ENCODE peak calls at places on chromosomes 12 and 14, in ten cellular contexts. One of them, this sample, is unnamed.

GRCh38 chr12:117850048-117850447 is 118.7 kb downstream of the KSR2 start:
- DNase-seq in fibroblast of lung: peak
- DNase-seq in neuronal stem cell: peak
- DNase-seq in IMR-90: peak
- DNase-seq in neural progenitor cell: peak
- DNase-seq in A549: peak
- DNase-seq in hepatocyte: peak
- DNase-seq in K562: peak
- DNase-seq in astrocyte: peak
- DNase-seq in GM23248: peak
- DNase-seq in this sample: peak

GRCh38 chr12:13562915-13563742 is 366.6 kb downstream of the EMP1 start:
- DNase-seq in A549: no peak
- DNase-seq in neuronal stem cell: no peak
- DNase-seq in hepatocyte: no peak
- DNase-seq in fibroblast of lung: no peak
- DNase-seq in neural progenitor cell: no peak
- DNase-seq in astrocyte: no peak
- DNase-seq in IMR-90: no peak
- DNase-seq in K562: no peak
- DNase-seq in GM23248: no peak
- DNase-seq in this sample: no peak

GRCh38 chr14:100446572-100446971 is 123.4 kb downstream of the SLC25A47 start:
- DNase-seq in hepatocyte: no peak
- DNase-seq in GM23248: no peak
- DNase-seq in A549: no peak
- DNase-seq in neuronal stem cell: no peak
- DNase-seq in K562: peak
- DNase-seq in neural progenitor cell: peak
- DNase-seq in astrocyte: peak
- DNase-seq in IMR-90: no peak
- DNase-seq in fibroblast of lung: no peak
- DNase-seq in this sample: no peak

GRCh38 chr14:58738189-58738836 is 100.6 kb downstream of the DACT1 start:
- DNase-seq in hepatocyte: no peak
- DNase-seq in neural progenitor cell: no peak
- DNase-seq in fibroblast of lung: peak
- DNase-seq in A549: no peak
- DNase-seq in astrocyte: peak
- DNase-seq in K562: no peak
- DNase-seq in IMR-90: peak
- DNase-seq in neuronal stem cell: no peak
- DNase-seq in GM23248: peak
- DNase-seq in this sample: no peak

GRCh38 chr14:65211341-65211987 is 109.1 kb upstream of the MAX start:
- DNase-seq in GM23248: peak
- DNase-seq in neural progenitor cell: no peak
- DNase-seq in astrocyte: peak
- DNase-seq in hepatocyte: peak
- DNase-seq in A549: no peak
- DNase-seq in fibroblast of lung: peak
- DNase-seq in neuronal stem cell: no peak
- DNase-seq in K562: no peak
- DNase-seq in IMR-90: peak
- DNase-seq in this sample: no peak

GRCh38 chr14:78202976-78203375 is 32.8 kb downstream of the NRXN3 start:
- DNase-seq in IMR-90: no peak
- DNase-seq in astrocyte: no peak
- DNase-seq in fibroblast of lung: no peak
- DNase-seq in K562: no peak
- DNase-seq in A549: no peak
- DNase-seq in neuronal stem cell: no peak
- DNase-seq in hepatocyte: no peak
- DNase-seq in neural progenitor cell: no peak
- DNase-seq in GM23248: no peak
- DNase-seq in this sample: peak

GRCh38 chr14:68789798-68790655 is 2.8 kb downstream of the ZFP36L1 start:
- DNase-seq in IMR-90: no peak
- DNase-seq in astrocyte: no peak
- DNase-seq in neuronal stem cell: no peak
- DNase-seq in K562: no peak
- DNase-seq in A549: no peak
- DNase-seq in GM23248: peak
- DNase-seq in fibroblast of lung: no peak
- DNase-seq in neural progenitor cell: peak
- DNase-seq in hepatocyte: peak
- DNase-seq in this sample: no peak

GRCh38 chr14:30211326-30211725 is 283.7 kb upstream of the PRKD1 start:
- DNase-seq in hepatocyte: no peak
- DNase-seq in K562: no peak
- DNase-seq in IMR-90: peak
- DNase-seq in neuronal stem cell: no peak
- DNase-seq in GM23248: peak
- DNase-seq in fibroblast of lung: peak
- DNase-seq in A549: no peak
- DNase-seq in astrocyte: peak
- DNase-seq in neural progenitor cell: no peak
- DNase-seq in this sample: no peak

GRCh38 chr12:56236985-56237384 is 7.1 kb downstream of the SLC39A5 start:
- DNase-seq in GM23248: no peak
- DNase-seq in A549: no peak
- DNase-seq in neural progenitor cell: no peak
- DNase-seq in astrocyte: no peak
- DNase-seq in IMR-90: no peak
- DNase-seq in K562: no peak
- DNase-seq in hepatocyte: no peak
- DNase-seq in neuronal stem cell: no peak
- DNase-seq in fibroblast of lung: no peak
- DNase-seq in this sample: no peak

GRCh38 chr12:65682145-65682544 is 142.1 kb upstream of the HMGA2 start:
- DNase-seq in K562: no peak
- DNase-seq in hepatocyte: no peak
- DNase-seq in astrocyte: no peak
- DNase-seq in IMR-90: no peak
- DNase-seq in GM23248: no peak
- DNase-seq in fibroblast of lung: no peak
- DNase-seq in neural progenitor cell: no peak
- DNase-seq in neuronal stem cell: no peak
- DNase-seq in A549: no peak
- DNase-seq in this sample: no peak

DNA sequence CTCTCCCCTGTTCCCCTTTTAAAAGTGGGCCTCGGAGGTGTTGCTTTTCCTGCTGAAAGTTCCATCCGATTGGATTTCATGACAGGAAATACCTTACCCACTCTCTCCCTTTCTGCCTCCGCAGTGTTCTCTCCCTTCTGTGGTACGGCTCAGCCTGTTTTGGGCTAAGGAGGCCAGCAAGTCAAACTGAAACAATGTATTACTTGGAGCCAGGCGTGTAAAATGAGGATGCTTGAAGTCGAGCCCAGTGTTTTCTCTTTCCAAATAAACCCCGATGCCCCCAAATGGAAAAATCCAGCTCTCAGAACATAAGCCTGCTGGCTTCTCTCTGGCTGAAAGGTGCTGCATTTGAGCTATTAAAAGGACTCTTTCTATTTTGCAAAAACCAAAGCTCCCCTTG is 124.7 kb downstream of the ZNF664 start:
- DNase-seq in GM23248: peak
- DNase-seq in A549: no peak
- DNase-seq in neural progenitor cell: no peak
- DNase-seq in astrocyte: no peak
- DNase-seq in K562: no peak
- DNase-seq in neuronal stem cell: no peak
- DNase-seq in fibroblast of lung: peak
- DNase-seq in hepatocyte: peak
- DNase-seq in IMR-90: no peak
- DNase-seq in this sample: no peak
- H3K4me2 ChIP-seq in GM23248: no peak
- H3K4me2 ChIP-seq in A549: no peak
- H3K4me2 ChIP-seq in neural progenitor cell: no peak
- H3K4me2 ChIP-seq in astrocyte: no peak
- H3K4me2 ChIP-seq in K562: no peak
- H3K4me2 ChIP-seq in neuronal stem cell: no peak
- H3K4me2 ChIP-seq in fibroblast of lung: no peak
- H3K4me2 ChIP-seq in hepatocyte: no peak
- H3K4me2 ChIP-seq in IMR-90: peak
- H3K4me2 ChIP-seq in this sample: no peak

GRCh38 chr14:41783403-41783802 is 176.7 kb downstream of the LRFN5 start:
- DNase-seq in K562: no peak
- DNase-seq in GM23248: no peak
- DNase-seq in fibroblast of lung: no peak
- DNase-seq in A549: no peak
- DNase-seq in IMR-90: no peak
- DNase-seq in neural progenitor cell: no peak
- DNase-seq in neuronal stem cell: no peak
- DNase-seq in astrocyte: no peak
- DNase-seq in hepatocyte: no peak
- DNase-seq in this sample: no peak

GRCh38 chr14:41782488-41782887 is 175.8 kb downstream of the LRFN5 start:
- DNase-seq in IMR-90: no peak
- DNase-seq in K562: no peak
- DNase-seq in A549: no peak
- DNase-seq in astrocyte: no peak
- DNase-seq in hepatocyte: no peak
- DNase-seq in fibroblast of lung: no peak
- DNase-seq in neuronal stem cell: no peak
- DNase-seq in neural progenitor cell: no peak
- DNase-seq in GM23248: no peak
- DNase-seq in this sample: no peak

DNA sequence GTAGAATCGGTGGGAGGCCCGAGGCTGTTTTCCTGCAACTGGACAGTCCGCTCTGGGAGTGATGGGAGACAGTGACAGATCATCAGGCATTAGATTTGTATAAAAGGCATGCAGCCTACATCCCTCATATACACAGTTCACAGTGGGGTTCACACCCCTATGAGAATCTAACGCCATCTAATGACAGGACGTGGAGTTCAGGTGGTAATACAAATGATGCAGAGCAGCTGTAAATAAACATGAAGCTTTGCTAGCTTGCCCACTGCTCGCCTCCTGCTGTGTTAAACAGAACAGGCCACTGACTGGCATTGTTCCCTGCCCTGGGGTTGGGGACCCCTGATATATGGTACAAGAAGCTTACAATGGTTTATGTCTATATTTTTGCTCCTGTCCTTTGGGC is 179.0 kb downstream of the LRFN5 start:
- DNase-seq in neuronal stem cell: peak
- DNase-seq in GM23248: no peak
- DNase-seq in IMR-90: no peak
- DNase-seq in fibroblast of lung: no peak
- DNase-seq in K562: no peak
- DNase-seq in hepatocyte: no peak
- DNase-seq in A549: no peak
- DNase-seq in neural progenitor cell: peak
- DNase-seq in astrocyte: no peak
- DNase-seq in this sample: no peak
- H3K4me2 ChIP-seq in neuronal stem cell: no peak
- H3K4me2 ChIP-seq in GM23248: no peak
- H3K4me2 ChIP-seq in IMR-90: no peak
- H3K4me2 ChIP-seq in fibroblast of lung: no peak
- H3K4me2 ChIP-seq in K562: no peak
- H3K4me2 ChIP-seq in hepatocyte: no peak
- H3K4me2 ChIP-seq in A549: no peak
- H3K4me2 ChIP-seq in neural progenitor cell: no peak
- H3K4me2 ChIP-seq in astrocyte: no peak
- H3K4me2 ChIP-seq in this sample: no peak

DNA sequence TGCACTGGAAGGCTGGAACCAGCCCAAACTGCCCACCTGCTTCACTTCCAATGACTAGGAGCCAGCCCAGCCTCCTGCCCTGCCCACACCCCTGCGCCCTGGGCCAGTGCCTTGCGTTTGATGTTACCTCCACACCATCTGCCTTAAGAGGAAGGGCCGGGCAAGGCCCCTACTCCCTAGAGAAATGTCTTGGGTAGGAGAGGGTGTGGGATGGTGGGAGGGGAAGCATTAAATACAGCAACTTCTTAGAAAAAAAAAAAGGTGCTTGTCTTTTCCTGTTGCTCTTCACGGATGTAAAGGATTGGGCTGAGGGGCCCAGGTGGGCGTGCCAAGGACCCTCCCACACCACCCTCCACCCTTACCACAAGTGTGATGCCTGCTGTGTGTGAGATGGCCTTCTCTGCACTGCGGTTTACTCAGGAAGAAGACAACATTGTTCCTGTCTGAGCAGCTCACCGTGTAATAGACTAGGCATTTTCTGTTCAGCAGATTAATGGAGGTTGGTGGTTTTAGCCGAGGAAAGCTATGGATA is 99.9 kb downstream of the NINJ2 start:
- DNase-seq in neural progenitor cell: no peak
- DNase-seq in fibroblast of lung: peak
- DNase-seq in IMR-90: no peak
- DNase-seq in K562: no peak
- DNase-seq in hepatocyte: no peak
- DNase-seq in neuronal stem cell: no peak
- DNase-seq in GM23248: no peak
- DNase-seq in astrocyte: peak
- DNase-seq in A549: no peak
- DNase-seq in this sample: no peak
- H3K4me2 ChIP-seq in neural progenitor cell: no peak
- H3K4me2 ChIP-seq in fibroblast of lung: no peak
- H3K4me2 ChIP-seq in IMR-90: no peak
- H3K4me2 ChIP-seq in K562: no peak
- H3K4me2 ChIP-seq in hepatocyte: no peak
- H3K4me2 ChIP-seq in neuronal stem cell: no peak
- H3K4me2 ChIP-seq in GM23248: no peak
- H3K4me2 ChIP-seq in astrocyte: peak
- H3K4me2 ChIP-seq in A549: no peak
- H3K4me2 ChIP-seq in this sample: no peak

GRCh38 chr12:31246470-31246850 is 79.5 kb downstream of the SINHCAF start:
- DNase-seq in K562: no peak
- DNase-seq in fibroblast of lung: peak
- DNase-seq in neuronal stem cell: no peak
- DNase-seq in GM23248: peak
- DNase-seq in neural progenitor cell: no peak
- DNase-seq in hepatocyte: no peak
- DNase-seq in A549: no peak
- DNase-seq in IMR-90: no peak
- DNase-seq in astrocyte: peak
- DNase-seq in this sample: peak
- H3K4me2 ChIP-seq in K562: no peak
- H3K4me2 ChIP-seq in fibroblast of lung: no peak
- H3K4me2 ChIP-seq in neuronal stem cell: no peak
- H3K4me2 ChIP-seq in GM23248: no peak
- H3K4me2 ChIP-seq in neural progenitor cell: no peak
- H3K4me2 ChIP-seq in hepatocyte: no peak
- H3K4me2 ChIP-seq in A549: no peak
- H3K4me2 ChIP-seq in IMR-90: no peak
- H3K4me2 ChIP-seq in astrocyte: no peak
- H3K4me2 ChIP-seq in this sample: peak

GRCh38 chr12:105228494-105228893 is 7.5 kb downstream of the APPL2 start:
- DNase-seq in K562: no peak
- DNase-seq in fibroblast of lung: peak
- DNase-seq in hepatocyte: no peak
- DNase-seq in neuronal stem cell: no peak
- DNase-seq in astrocyte: peak
- DNase-seq in IMR-90: peak
- DNase-seq in A549: no peak
- DNase-seq in GM23248: peak
- DNase-seq in neural progenitor cell: no peak
- DNase-seq in this sample: peak
- H3K4me2 ChIP-seq in K562: no peak
- H3K4me2 ChIP-seq in fibroblast of lung: peak
- H3K4me2 ChIP-seq in hepatocyte: peak
- H3K4me2 ChIP-seq in neuronal stem cell: no peak
- H3K4me2 ChIP-seq in astrocyte: peak
- H3K4me2 ChIP-seq in IMR-90: peak
- H3K4me2 ChIP-seq in A549: no peak
- H3K4me2 ChIP-seq in GM23248: peak
- H3K4me2 ChIP-seq in neural progenitor cell: no peak
- H3K4me2 ChIP-seq in this sample: no peak